ENCODE peak calls at places on chromosomes 5 and 9, in eight cellular contexts. S is A549, U is K562, L is H1, J is GM12878, Q is HCT116, P is HepG2, R is endothelial cell of umbilical vein. H is an unnamed sample.

GRCh38 chr5:135232958-135233357 is 166.1 kb downstream of the MACROH2A1 start:
- DNase-seq in S (no peak), U (no peak), L (no peak), J (no peak), Q (no peak), P (no peak), R (no peak), H (no peak)

GRCh38 chr5:127924606-127925005 is 159.0 kb upstream of the SLC12A2 start:
- DNase-seq in S (no peak), U (no peak), L (no peak), J (no peak), Q (no peak), P (no peak), R (no peak), H (no peak)

GRCh38 chr5:176427971-176428370 is 11.6 kb upstream of the CLTB start:
- DNase-seq in S (peak; percentile 61), U (no peak), L (no peak), J (no peak), Q (peak; percentile 22), P (no peak), R (peak; percentile 42), H (no peak)

GRCh38 chr9:2718001-2718697 is 839 bp downstream of the KCNV2 start:
- DNase-seq in S (no peak), U (no peak), L (no peak), J (no peak), Q (no peak), P (no peak), R (no peak), H (no peak)

GRCh38 chr5:67581203-67581602 is 384.6 kb upstream of the CD180 start:
- DNase-seq in S (no peak), U (no peak), L (no peak), J (no peak), Q (no peak), P (no peak), R (no peak), H (peak; percentile 4)

GRCh38 chr5:148636353-148636752 is 18.0 kb downstream of the HTR4 start:
- DNase-seq in S (no peak), U (no peak), L (no peak), J (no peak), Q (no peak), P (no peak), R (no peak), H (no peak)

GRCh38 chr9:89594811-89595550 is 9.8 kb upstream of the GADD45G start:
- DNase-seq in S (no peak), U (no peak), L (peak; percentile 11), J (no peak), Q (no peak), P (no peak), R (no peak), H (no peak)

GRCh38 chr5:32044904-32045303 is 129.2 kb downstream of the GOLPH3 start:
- DNase-seq in S (peak; percentile 34), U (no peak), L (no peak), J (no peak), Q (no peak), P (no peak), R (no peak), H (no peak)

GRCh38 chr5:151138114-151138513 is 19.5 kb downstream of the ANXA6 start:
- DNase-seq in S (no peak), U (no peak), L (no peak), J (no peak), Q (no peak), P (no peak), R (no peak), H (no peak)

GRCh38 chr5:62783374-62784057 is 204.9 kb downstream of the LRRC70 start:
- DNase-seq in S (no peak), U (no peak), L (no peak), J (no peak), Q (no peak), P (no peak), R (no peak), H (no peak)

GRCh38 chr9:19378154-19378553 is 1.9 kb downstream of the RPS6 start:
- DNase-seq in S (no peak), U (no peak), L (no peak), J (no peak), Q (no peak), P (no peak), R (no peak), H (peak; percentile 56)

GRCh38 chr9:72038890-72039410 is 21.5 kb downstream of the C9orf57 start:
- DNase-seq in S (peak; percentile 81), U (peak; percentile 67), L (peak; percentile 92), J (peak; percentile 45), Q (peak; percentile 83), P (peak; percentile 56), R (peak; percentile 74), H (peak; percentile 57)

GRCh38 chr5:45288746-45289145 is 407.4 kb downstream of the HCN1 start:
- DNase-seq in S (no peak), U (no peak), L (no peak), J (no peak), Q (no peak), P (no peak), R (no peak), H (no peak)

GRCh38 chr5:41246376-41246775 is 33.0 kb upstream of the C6 start:
- DNase-seq in S (peak; percentile 29), U (no peak), L (no peak), J (no peak), Q (peak; percentile 39), P (no peak), R (no peak), H (no peak)
- TF ChIP-seq POLR2A in S (no peak), U (no peak), L (no peak), J (no peak), Q (no peak), P (no peak), R (no peak), H (no peak)

DNA sequence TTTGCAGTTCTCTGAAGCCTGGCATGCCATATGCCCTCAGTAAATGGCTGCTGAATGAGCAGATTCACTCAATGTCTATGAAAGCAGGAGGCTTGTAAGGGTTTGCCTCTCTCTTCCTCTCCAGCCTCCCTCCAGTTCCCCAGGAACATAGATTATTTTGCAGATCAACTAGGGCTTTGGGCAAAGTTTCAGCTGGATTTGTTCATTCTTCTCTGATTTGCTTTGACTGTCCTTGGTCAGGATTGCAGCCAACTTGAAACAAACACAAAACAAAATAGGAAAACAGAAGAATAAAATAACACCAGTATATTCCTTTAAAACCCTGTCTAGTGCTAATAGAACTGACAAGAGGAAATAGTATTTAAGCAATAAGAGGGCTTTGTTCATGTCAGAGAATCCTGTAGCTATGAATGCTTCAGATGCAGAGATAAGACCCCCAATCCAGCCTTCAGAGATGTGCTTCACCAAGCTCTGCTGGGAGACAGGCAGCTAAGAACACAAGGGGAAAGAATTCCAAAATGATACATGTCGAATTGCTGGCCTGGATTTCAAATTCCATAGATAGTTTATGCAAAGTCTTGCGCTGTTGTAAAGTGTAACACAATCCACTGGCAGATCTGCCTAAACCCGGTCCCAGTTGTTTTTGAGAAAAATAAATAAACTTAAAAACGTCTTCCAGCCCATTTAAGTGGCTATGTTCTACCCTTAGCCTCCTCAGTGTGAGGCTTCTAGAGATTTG is 174.3 kb downstream of the PAPPA start:
- DNase-seq in S (no peak), U (no peak), L (no peak), J (no peak), Q (no peak), P (no peak), R (no peak), H (no peak)
- TF ChIP-seq CTCF in S (no peak), U (no peak), L (no peak), J (no peak), Q (no peak), P (no peak), R (no peak), H (no peak)

DNA sequence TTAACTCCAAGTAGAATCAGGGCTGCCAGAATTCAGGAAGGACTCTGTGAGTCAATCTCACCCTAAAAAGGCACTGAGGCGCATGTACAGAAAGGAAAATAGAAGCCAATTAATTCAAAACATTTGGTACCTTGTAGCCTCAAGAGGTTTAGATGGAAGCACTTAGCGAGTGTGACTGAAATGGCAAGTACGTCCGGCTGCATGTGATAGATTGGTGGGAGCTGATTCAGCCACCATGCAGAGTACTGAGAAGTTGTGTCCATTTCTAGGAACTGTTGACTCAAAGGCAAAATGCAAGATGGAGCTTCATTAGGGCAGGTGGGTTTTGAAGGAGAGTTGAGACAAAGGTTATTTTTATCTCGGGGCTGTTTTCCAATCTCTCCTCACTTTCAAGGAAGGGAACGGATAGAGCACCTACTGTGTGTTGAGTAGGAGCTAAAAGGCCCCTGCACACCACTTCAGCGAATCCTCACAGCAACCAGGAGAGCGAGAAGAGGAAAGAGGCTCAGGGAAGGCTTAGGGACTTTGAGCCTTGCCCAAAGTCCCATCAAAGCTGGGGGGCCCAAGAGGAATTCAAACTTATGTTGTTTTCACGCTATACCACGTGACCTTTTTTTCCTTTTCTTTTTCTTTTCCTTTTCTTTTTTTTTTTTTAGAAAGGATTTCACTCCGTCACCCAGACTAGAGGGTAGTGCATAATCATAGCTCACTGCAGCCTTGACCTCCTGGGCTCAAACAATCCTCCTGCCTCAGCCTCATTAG is 34.6 kb upstream of the CPEB4 start:
- DNase-seq in S (no peak), U (peak; percentile 56), L (no peak), J (no peak), Q (no peak), P (no peak), R (no peak), H (no peak)
- TF ChIP-seq MAX in S (no peak), U (no peak), L (no peak), J (no peak), Q (no peak), P (no peak), R (no peak), H (no peak)

GRCh38 chr9:99906403-99907207 is at the start of gene STX17:
- DNase-seq in S (peak; percentile 75), U (peak; percentile 97), L (peak; percentile 96), J (peak; percentile 16), Q (peak; percentile 54), P (peak; percentile 61), R (peak; percentile 77), H (peak; percentile 77)
- TF ChIP-seq POLR2A in S (peak; percentile 75), U (peak; percentile 83), L (peak; percentile 82), J (peak; percentile 85), Q (peak; percentile 70), P (peak; percentile 75), R (peak; percentile 67), H (peak; percentile 75)

GRCh38 chr9:130994546-130995398 is 14.2 kb upstream of the LAMC3 start:
- DNase-seq in S (no peak), U (peak; percentile 70), L (no peak), J (no peak), Q (no peak), P (no peak), R (no peak), H (no peak)

GRCh38 chr9:130994135-130994534 is 14.8 kb upstream of the LAMC3 start:
- DNase-seq in S (no peak), U (no peak), L (no peak), J (no peak), Q (no peak), P (no peak), R (no peak), H (no peak)

GRCh38 chr9:130992059-130993032 is 16.6 kb upstream of the LAMC3 start:
- DNase-seq in S (no peak), U (peak; percentile 72), L (peak; percentile 45), J (no peak), Q (no peak), P (no peak), R (no peak), H (no peak)

GRCh38 chr9:130995399-130995941 is 13.5 kb upstream of the LAMC3 start:
- DNase-seq in S (peak; percentile 63), U (peak; percentile 86), L (no peak), J (no peak), Q (no peak), P (no peak), R (peak; percentile 18), H (peak; percentile 64)

GRCh38 chr9:130993303-130994030 is 15.5 kb upstream of the LAMC3 start:
- DNase-seq in S (no peak), U (peak; percentile 70), L (no peak), J (no peak), Q (no peak), P (no peak), R (no peak), H (no peak)
- TF ChIP-seq CTCF in S (no peak), U (no peak), L (no peak), J (no peak), Q (no peak), P (no peak), R (no peak), H (no peak)